ENCODE peak calls at places on chromosomes 3 and 15, in nine cellular contexts. K, H, T, G, Z, E, C, N and X are unnamed samples.

GRCh38 chr3:183328823-183329222 is 75.8 kb downstream of the B3GNT5 start:
- DNase-seq in C (no peak), G (no peak), K (no peak), H (no peak), Z (no peak), T (no peak), N (peak), E (no peak), X (no peak)

GRCh38 chr3:94587291-94587690 is 524.4 kb downstream of the NSUN3 start:
- DNase-seq in Z (no peak), H (no peak), E (no peak), G (no peak), N (no peak), T (no peak), C (no peak), K (no peak), X (no peak)

GRCh38 chr3:118991775-118992174 is 42.9 kb downstream of the IGSF11 start:
- DNase-seq in Z (no peak), E (no peak), C (no peak), T (no peak), K (no peak), N (no peak), H (no peak), G (no peak), X (no peak)

GRCh38 chr3:167908745-167909442 is 173.4 kb downstream of the SERPINI1 start:
- DNase-seq in K (no peak), T (no peak), N (no peak), G (no peak), Z (no peak), H (no peak), C (no peak), E (no peak), X (no peak)

GRCh38 chr3:190504354-190505125 is 9.3 kb upstream of the IL1RAP start:
- DNase-seq in E (no peak), N (peak), T (no peak), H (no peak), K (no peak), G (no peak), C (no peak), Z (no peak), X (no peak)

GRCh38 chr3:97927699-97928098 is 44.5 kb downstream of the RIOX2 start:
- DNase-seq in C (no peak), H (no peak), E (no peak), N (peak), T (no peak), K (no peak), G (no peak), Z (peak), X (no peak)

GRCh38 chr15:70271422-70272088 is 173.8 kb upstream of the TLE3 start:
- DNase-seq in Z (peak), G (no peak), T (no peak), N (peak), K (peak), E (no peak), C (peak), H (no peak), X (no peak)

GRCh38 chr3:20974389-20974788 is 776.6 kb downstream of the ZNF385D start:
- DNase-seq in G (no peak), C (no peak), T (no peak), E (no peak), H (no peak), N (no peak), Z (no peak), K (no peak), X (no peak)

GRCh38 chr3:129123314-129124060 is 1.9 kb upstream of the RAB43 start:
- DNase-seq in T (no peak), H (no peak), G (no peak), C (no peak), K (no peak), Z (no peak), E (no peak), N (no peak), X (no peak)

GRCh38 chr3:10247679-10248183 is 528 bp upstream of the TATDN2 start:
- DNase-seq in Z (no peak), N (no peak), G (no peak), T (no peak), C (no peak), H (no peak), K (no peak), E (no peak), X (no peak)

GRCh38 chr15:64209680-64210334 is 47.0 kb upstream of the PPIB start:
- DNase-seq in N (peak), C (no peak), K (no peak), E (no peak), G (no peak), H (no peak), Z (peak), T (peak), X (no peak)

GRCh38 chr15:77869021-77869895 is 208.3 kb downstream of the TBC1D2B start:
- DNase-seq in T (no peak), E (no peak), K (no peak), G (no peak), H (no peak), Z (no peak), N (no peak), C (no peak), X (no peak)

GRCh38 chr15:62920569-62921502 is 121.7 kb upstream of the TPM1 start:
- DNase-seq in N (peak), H (no peak), C (peak), G (no peak), Z (no peak), K (peak), T (no peak), E (no peak), X (no peak)

GRCh38 chr3:64459711-64460110 is 228.1 kb downstream of the ADAMTS9 start:
- DNase-seq in H (no peak), Z (no peak), G (no peak), T (no peak), C (no peak), K (no peak), E (no peak), N (peak), X (no peak)

GRCh38 chr3:60294181-60294580 is 957.1 kb downstream of the FHIT start:
- DNase-seq in N (peak), E (no peak), G (no peak), T (no peak), H (no peak), Z (peak), C (no peak), K (no peak), X (no peak)

GRCh38 chr3:102180291-102180931 is 254.4 kb upstream of the ZPLD1 start:
- DNase-seq in G (no peak), T (no peak), E (no peak), K (no peak), H (no peak), C (no peak), Z (peak), N (peak), X (no peak)

GRCh38 chr15:52294881-52295420 is 653 bp downstream of the MYO5C start:
- DNase-seq in G (peak), H (no peak), Z (no peak), K (no peak), E (no peak), N (no peak), T (no peak), C (no peak), X (no peak)

GRCh38 chr3:36312351-36312750 is 68.0 kb upstream of the STAC start:
- DNase-seq in T (no peak), H (no peak), K (no peak), Z (no peak), E (no peak), G (no peak), C (no peak), N (no peak), X (no peak)

GRCh38 chr3:102099913-102100312 is 250.6 kb downstream of the NFKBIZ start:
- DNase-seq in N (no peak), H (no peak), C (no peak), E (no peak), K (no peak), Z (no peak), G (no peak), T (no peak), X (no peak)

GRCh38 chr15:56758770-56759449 is 25.6 kb upstream of the ZNF280D start:
- DNase-seq in H (no peak), N (peak), E (no peak), Z (no peak), C (no peak), T (no peak), K (no peak), G (no peak), X (no peak)

GRCh38 chr3:139509631-139510030 is 29.9 kb downstream of the RBP1 start:
- DNase-seq in K (no peak), T (no peak), N (no peak), Z (no peak), E (no peak), C (no peak), H (no peak), G (no peak), X (no peak)

GRCh38 chr3:142315083-142315482 is 89.7 kb upstream of the GK5 start:
- DNase-seq in H (no peak), E (no peak), C (no peak), G (no peak), Z (peak), N (peak), T (no peak), K (no peak), X (no peak)

GRCh38 chr3:113211370-113212154 is at the start of gene BOC:
- DNase-seq in T (peak), Z (no peak), C (no peak), E (peak), H (no peak), K (no peak), G (peak), N (peak), X (no peak)

GRCh38 chr3:175951047-175951694 is 1092.0 kb downstream of the NAALADL2 start:
- DNase-seq in C (no peak), T (no peak), N (no peak), E (no peak), Z (peak), H (no peak), K (no peak), G (no peak), X (no peak)

GRCh38 chr3:70824785-70825184 is 512.3 kb upstream of the MDFIC2 start:
- DNase-seq in C (no peak), T (no peak), E (no peak), N (peak), K (no peak), G (no peak), Z (peak), H (no peak), X (no peak)

GRCh38 chr3:66492672-66493071 is 8.2 kb downstream of the LRIG1 start:
- DNase-seq in Z (no peak), H (no peak), K (no peak), N (no peak), G (no peak), T (no peak), E (no peak), C (no peak), X (no peak)

GRCh38 chr15:82135645-82136044 is 89.8 kb upstream of the MEX3B start:
- DNase-seq in Z (no peak), K (no peak), G (no peak), H (no peak), T (no peak), N (peak), E (no peak), C (no peak), X (no peak)

GRCh38 chr15:75327005-75327404 is 8.9 kb upstream of the COMMD4 start:
- DNase-seq in E (peak), G (no peak), C (no peak), H (no peak), K (no peak), N (no peak), T (no peak), Z (no peak), X (no peak)

GRCh38 chr3:133479895-133480669 is 80.2 kb downstream of the BFSP2 start:
- DNase-seq in T (peak), Z (no peak), E (no peak), N (no peak), C (no peak), G (no peak), K (no peak), H (no peak), X (peak)

GRCh38 chr3:134666885-134667284 is 16.1 kb upstream of the KY start:
- DNase-seq in G (no peak), K (no peak), C (no peak), E (no peak), N (no peak), Z (no peak), T (no peak), H (no peak), X (no peak)

GRCh38 chr3:187454416-187454815 is 86.2 kb downstream of the RTP4 start:
- DNase-seq in K (no peak), E (no peak), T (no peak), Z (no peak), H (no peak), N (no peak), G (no peak), C (no peak), X (no peak)

GRCh38 chr3:104102386-104102785 is 1264.3 kb upstream of the ALCAM start:
- DNase-seq in Z (peak), K (no peak), N (peak), C (no peak), T (peak), H (no peak), E (no peak), G (peak), X (no peak)

GRCh38 chr3:16809482-16809881 is 75.3 kb upstream of the PLCL2 start:
- DNase-seq in C (no peak), G (no peak), Z (no peak), N (no peak), H (no peak), K (no peak), E (no peak), T (no peak), X (no peak)

GRCh38 chr3:16810013-16810412 is 74.7 kb upstream of the PLCL2 start:
- DNase-seq in G (no peak), E (no peak), C (no peak), N (no peak), H (no peak), K (no peak), T (no peak), Z (no peak), X (no peak)

GRCh38 chr3:16807981-16808380 is 76.8 kb upstream of the PLCL2 start:
- DNase-seq in H (no peak), T (no peak), Z (no peak), K (no peak), C (no peak), E (no peak), G (no peak), N (no peak), X (no peak)

GRCh38 chr3:16807441-16807840 is 77.3 kb upstream of the PLCL2 start:
- DNase-seq in T (no peak), K (no peak), C (peak), Z (no peak), N (no peak), E (no peak), H (no peak), G (no peak), X (no peak)

DNA sequence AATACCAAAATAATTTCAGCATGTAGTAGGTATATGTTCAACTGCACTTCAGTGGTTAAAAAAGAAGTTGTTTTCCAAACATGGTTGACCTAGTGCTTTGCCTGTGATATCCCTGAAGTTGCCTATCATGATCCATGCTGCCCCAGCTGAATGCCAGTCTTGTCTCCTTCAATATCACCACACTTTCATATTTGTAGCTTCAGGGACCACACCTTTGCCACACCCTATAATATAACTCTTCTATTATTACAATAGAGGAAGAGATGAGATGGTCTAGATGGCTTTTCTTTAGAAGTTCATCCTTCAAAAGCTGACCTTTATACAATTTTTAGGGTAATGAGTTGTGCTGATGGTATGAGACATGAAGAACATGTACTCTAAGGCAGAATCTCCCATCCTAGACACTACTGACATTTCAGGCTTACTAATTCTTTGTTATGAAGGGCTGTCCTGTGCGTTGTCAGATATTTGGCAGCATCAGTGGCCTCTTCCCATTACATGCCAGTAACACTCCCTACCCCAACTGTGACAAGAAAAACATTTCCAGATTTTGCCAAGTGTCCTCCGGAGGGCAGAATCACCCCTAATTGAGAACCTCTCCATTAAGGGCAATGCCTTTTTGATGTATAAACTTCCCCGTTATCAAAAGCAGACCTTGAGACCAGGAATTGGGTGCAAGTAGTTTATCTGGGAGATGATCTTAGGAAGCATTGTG is 76.2 kb upstream of the PLCL2 start:
- DNase-seq in H (no peak), T (no peak), G (no peak), C (no peak), K (no peak), Z (no peak), E (no peak), N (no peak), X (no peak)
- TF ChIP-seq CTCF in H (no peak), T (peak), G (no peak), C (no peak), K (no peak), Z (no peak), E (no peak), N (no peak), X (peak)

GRCh38 chr15:68012911-68013310 is 41.2 kb upstream of the PIAS1 start:
- DNase-seq in Z (no peak), C (no peak), H (no peak), T (no peak), E (no peak), K (no peak), N (no peak), G (no peak), X (no peak)

GRCh38 chr15:68017221-68017620 is 36.9 kb upstream of the PIAS1 start:
- DNase-seq in H (no peak), Z (no peak), T (no peak), G (no peak), E (no peak), K (no peak), C (no peak), N (no peak), X (no peak)

GRCh38 chr15:68010366-68010765 is 43.7 kb upstream of the PIAS1 start:
- DNase-seq in G (no peak), Z (no peak), H (no peak), E (no peak), T (no peak), K (no peak), C (no peak), N (no peak), X (no peak)

GRCh38 chr15:68015244-68015643 is 38.9 kb upstream of the PIAS1 start:
- DNase-seq in G (no peak), T (no peak), N (no peak), Z (no peak), E (no peak), C (no peak), K (no peak), H (no peak), X (no peak)

DNA sequence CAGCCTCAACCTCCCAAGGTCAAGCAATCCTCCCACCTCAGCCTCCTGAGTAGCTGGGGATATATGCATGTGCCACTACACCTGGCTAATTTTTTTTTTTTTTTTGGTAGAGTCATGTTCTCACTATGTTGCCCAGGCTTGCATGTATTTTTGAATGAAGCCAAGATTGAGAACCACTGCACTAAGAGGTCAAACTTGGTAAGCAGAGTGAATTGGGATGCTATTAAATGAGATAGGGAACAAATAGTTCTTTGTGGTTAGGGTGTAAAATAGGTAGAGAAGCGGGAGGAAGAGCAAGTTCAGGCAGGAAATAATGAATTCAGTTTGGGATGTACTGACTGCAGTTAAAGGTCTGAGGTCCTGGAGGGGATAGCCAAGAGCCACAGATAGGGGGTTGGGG is 39.9 kb upstream of the PIAS1 start:
- DNase-seq in E (no peak), H (no peak), Z (no peak), G (no peak), T (no peak), N (no peak), K (no peak), C (no peak), X (no peak)
- TF ChIP-seq CTCF in E (no peak), H (no peak), Z (no peak), G (no peak), T (no peak), N (no peak), K (no peak), C (no peak), X (no peak)

DNA sequence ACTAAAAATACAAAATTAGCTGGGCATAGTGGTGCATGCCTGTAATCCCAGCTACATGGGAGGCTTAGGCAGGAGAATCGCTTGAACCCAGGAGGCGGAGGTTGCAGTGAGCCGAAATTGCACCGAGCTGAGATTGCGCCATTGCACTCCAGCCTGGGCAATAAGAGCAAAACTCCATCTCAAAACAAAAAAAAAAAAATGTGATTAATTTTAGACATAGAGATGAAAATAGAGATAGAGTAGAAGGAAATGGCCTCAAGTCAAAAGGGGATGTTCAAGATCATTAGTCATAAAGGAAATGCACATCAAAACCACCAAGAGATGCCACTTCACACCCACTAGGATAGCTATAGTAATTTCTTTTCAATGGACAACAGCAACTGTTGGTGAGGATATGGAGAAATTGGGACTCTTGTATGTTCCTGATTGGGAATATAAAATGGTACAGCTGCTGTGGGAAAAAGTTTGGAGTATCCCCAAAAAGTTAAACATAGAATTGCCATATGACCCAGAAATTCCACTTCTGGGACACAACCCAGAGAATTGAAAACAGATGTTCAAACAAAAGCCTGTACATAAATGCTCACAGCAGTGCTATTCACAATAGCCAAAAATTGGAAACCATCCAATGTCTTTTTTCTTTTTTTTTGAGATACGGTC is 55.4 kb downstream of the ABHD2 start:
- DNase-seq in E (no peak), H (no peak), N (peak), T (no peak), Z (peak), K (no peak), C (no peak), G (no peak), X (no peak)
- TF ChIP-seq CTCF in E (no peak), H (no peak), N (no peak), T (no peak), Z (no peak), K (no peak), C (no peak), G (no peak), X (no peak)

DNA sequence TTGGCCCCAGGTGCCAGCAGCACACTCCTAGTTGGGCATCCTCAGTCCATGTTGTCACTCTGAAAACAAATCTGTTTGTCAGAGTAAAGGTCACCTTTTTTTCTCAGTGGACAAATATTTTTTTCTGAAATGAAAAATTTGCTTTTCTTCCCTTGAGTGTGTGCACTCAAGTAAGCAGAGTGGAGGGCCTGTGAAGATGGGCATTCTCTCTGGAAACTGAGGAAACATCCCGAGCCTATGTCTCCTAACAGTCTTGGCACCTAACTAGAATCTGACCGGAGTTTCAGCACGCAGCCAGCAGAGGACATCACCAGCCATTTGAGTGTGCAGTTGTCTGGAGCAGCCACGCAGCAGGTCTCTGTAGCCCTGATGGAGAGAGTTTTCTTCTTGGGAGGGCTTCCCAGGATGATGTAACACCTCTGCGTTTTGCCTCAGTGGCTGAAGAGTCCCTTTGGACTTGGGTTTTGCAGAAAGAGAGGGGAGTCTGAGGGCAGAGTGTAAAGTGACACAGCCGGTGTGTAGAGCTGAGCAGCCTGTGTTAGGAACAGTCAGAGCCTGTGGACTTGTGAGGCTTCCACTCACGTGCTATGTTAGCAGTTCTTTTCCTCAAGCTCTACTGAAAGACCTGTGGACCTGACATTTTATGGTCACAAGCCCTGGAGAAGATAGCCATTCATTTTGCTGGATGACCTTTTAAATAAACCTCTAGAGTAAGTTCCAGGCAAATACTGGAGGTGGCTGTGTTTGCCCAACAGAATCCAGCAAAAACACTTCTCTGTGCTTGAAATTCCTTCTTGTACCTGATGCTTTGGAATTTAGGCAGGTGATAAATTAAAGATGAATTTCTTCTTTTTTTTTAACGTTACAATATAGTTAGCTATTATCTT is 51.6 kb downstream of the ABHD2 start:
- DNase-seq in G (no peak), Z (no peak), N (peak), E (peak), H (no peak), C (no peak), K (no peak), T (no peak), X (no peak)
- TF ChIP-seq CTCF in G (no peak), Z (peak), N (peak), E (no peak), H (no peak), C (no peak), K (peak), T (no peak), X (no peak)